ENCODE peak calls at places on chromosomes 4 and X, in five cellular contexts. One of them, this sample, is unnamed.

GRCh38 chr4:78476108-78476704 is 75.4 kb upstream of the ANXA3 start:
- DNase-seq in activated CD4-positive, alpha-beta T cell treated with anti-CD3 and anti-CD28 coated beads for 4 hours: no peak
- DNase-seq in ascending aorta: no peak
- DNase-seq in T1000: no peak
- DNase-seq in GM10248: no peak
- DNase-seq in this sample: no peak

GRCh38 chrX:18119856-18120255 is 100.8 kb downstream of the BEND2 start:
- DNase-seq in activated CD4-positive, alpha-beta T cell treated with anti-CD3 and anti-CD28 coated beads for 4 hours: no peak
- DNase-seq in ascending aorta: no peak
- DNase-seq in T1000: no peak
- DNase-seq in GM10248: no peak
- DNase-seq in this sample: no peak

GRCh38 chrX:150258176-150258425 is 105.0 kb upstream of the MAMLD1 start:
- DNase-seq in activated CD4-positive, alpha-beta T cell treated with anti-CD3 and anti-CD28 coated beads for 4 hours: no peak
- DNase-seq in ascending aorta: peak
- DNase-seq in T1000: no peak
- DNase-seq in GM10248: no peak
- DNase-seq in this sample: no peak

GRCh38 chr4:967113-968104 is 6.0 kb downstream of the DGKQ start:
- DNase-seq in activated CD4-positive, alpha-beta T cell treated with anti-CD3 and anti-CD28 coated beads for 4 hours: no peak
- DNase-seq in ascending aorta: peak
- DNase-seq in T1000: no peak
- DNase-seq in GM10248: no peak
- DNase-seq in this sample: no peak

GRCh38 chr4:6942238-6942800 is 32.7 kb downstream of the TBC1D14 start:
- DNase-seq in activated CD4-positive, alpha-beta T cell treated with anti-CD3 and anti-CD28 coated beads for 4 hours: peak
- DNase-seq in ascending aorta: no peak
- DNase-seq in T1000: no peak
- DNase-seq in GM10248: peak
- DNase-seq in this sample: peak

GRCh38 chrX:101429934-101430333 is 21.9 kb downstream of the HNRNPH2 start:
- DNase-seq in activated CD4-positive, alpha-beta T cell treated with anti-CD3 and anti-CD28 coated beads for 4 hours: no peak
- DNase-seq in ascending aorta: no peak
- DNase-seq in T1000: no peak
- DNase-seq in GM10248: no peak
- DNase-seq in this sample: peak

GRCh38 chr4:137635596-137635995 is 103.3 kb upstream of the PCDH18 start:
- DNase-seq in activated CD4-positive, alpha-beta T cell treated with anti-CD3 and anti-CD28 coated beads for 4 hours: no peak
- DNase-seq in ascending aorta: no peak
- DNase-seq in T1000: no peak
- DNase-seq in GM10248: no peak
- DNase-seq in this sample: no peak

GRCh38 chr4:76804060-76804459 is 93.9 kb downstream of the SOWAHB start:
- DNase-seq in activated CD4-positive, alpha-beta T cell treated with anti-CD3 and anti-CD28 coated beads for 4 hours: no peak
- DNase-seq in ascending aorta: no peak
- DNase-seq in T1000: no peak
- DNase-seq in GM10248: no peak
- DNase-seq in this sample: no peak

GRCh38 chrX:41734530-41734929 is 10.5 kb downstream of the GPR82 start:
- DNase-seq in activated CD4-positive, alpha-beta T cell treated with anti-CD3 and anti-CD28 coated beads for 4 hours: no peak
- DNase-seq in ascending aorta: no peak
- DNase-seq in T1000: no peak
- DNase-seq in GM10248: no peak
- DNase-seq in this sample: peak

GRCh38 chrX:9682456-9682855 is 83.2 kb downstream of the GPR143 start:
- DNase-seq in activated CD4-positive, alpha-beta T cell treated with anti-CD3 and anti-CD28 coated beads for 4 hours: no peak
- DNase-seq in ascending aorta: no peak
- DNase-seq in T1000: no peak
- DNase-seq in GM10248: no peak
- DNase-seq in this sample: peak

GRCh38 chr4:55359397-55359916 is 13.4 kb downstream of the SRD5A3 start:
- DNase-seq in activated CD4-positive, alpha-beta T cell treated with anti-CD3 and anti-CD28 coated beads for 4 hours: no peak
- DNase-seq in ascending aorta: peak
- DNase-seq in T1000: no peak
- DNase-seq in GM10248: no peak
- DNase-seq in this sample: no peak

GRCh38 chr4:54971474-54971950 is 153.9 kb downstream of the KDR start:
- DNase-seq in activated CD4-positive, alpha-beta T cell treated with anti-CD3 and anti-CD28 coated beads for 4 hours: no peak
- DNase-seq in ascending aorta: no peak
- DNase-seq in T1000: no peak
- DNase-seq in GM10248: peak
- DNase-seq in this sample: peak

GRCh38 chr4:122686709-122687108 is 45.8 kb upstream of the BBS12 start:
- DNase-seq in activated CD4-positive, alpha-beta T cell treated with anti-CD3 and anti-CD28 coated beads for 4 hours: no peak
- DNase-seq in ascending aorta: no peak
- DNase-seq in T1000: no peak
- DNase-seq in GM10248: no peak
- DNase-seq in this sample: no peak

GRCh38 chrX:70444326-70445196 is at the start of gene DLG3:
- DNase-seq in activated CD4-positive, alpha-beta T cell treated with anti-CD3 and anti-CD28 coated beads for 4 hours: no peak
- DNase-seq in ascending aorta: no peak
- DNase-seq in T1000: peak
- DNase-seq in GM10248: peak
- DNase-seq in this sample: peak

GRCh38 chrX:72715546-72715945 is 1.4 kb upstream of the PHKA1 start:
- DNase-seq in activated CD4-positive, alpha-beta T cell treated with anti-CD3 and anti-CD28 coated beads for 4 hours: no peak
- DNase-seq in ascending aorta: no peak
- DNase-seq in T1000: no peak
- DNase-seq in GM10248: no peak
- DNase-seq in this sample: no peak

GRCh38 chrX:74242484-74243138 is 61.4 kb upstream of the ZCCHC13 start:
- DNase-seq in activated CD4-positive, alpha-beta T cell treated with anti-CD3 and anti-CD28 coated beads for 4 hours: no peak
- DNase-seq in ascending aorta: no peak
- DNase-seq in T1000: no peak
- DNase-seq in GM10248: no peak
- DNase-seq in this sample: no peak

GRCh38 chr4:52877694-52878093 is 15.6 kb downstream of the RASL11B start:
- DNase-seq in activated CD4-positive, alpha-beta T cell treated with anti-CD3 and anti-CD28 coated beads for 4 hours: no peak
- DNase-seq in ascending aorta: no peak
- DNase-seq in T1000: no peak
- DNase-seq in GM10248: no peak
- DNase-seq in this sample: no peak

GRCh38 chr4:182642831-182643230 is 274.4 kb downstream of the DCTD start:
- DNase-seq in activated CD4-positive, alpha-beta T cell treated with anti-CD3 and anti-CD28 coated beads for 4 hours: no peak
- DNase-seq in ascending aorta: no peak
- DNase-seq in T1000: no peak
- DNase-seq in GM10248: no peak
- DNase-seq in this sample: no peak

GRCh38 chr4:4641661-4642180 is 99.9 kb upstream of the STX18 start:
- DNase-seq in activated CD4-positive, alpha-beta T cell treated with anti-CD3 and anti-CD28 coated beads for 4 hours: no peak
- DNase-seq in ascending aorta: no peak
- DNase-seq in T1000: no peak
- DNase-seq in GM10248: no peak
- DNase-seq in this sample: no peak

GRCh38 chr4:103478729-103479128 is 241.1 kb downstream of the TACR3 start:
- DNase-seq in activated CD4-positive, alpha-beta T cell treated with anti-CD3 and anti-CD28 coated beads for 4 hours: no peak
- DNase-seq in ascending aorta: no peak
- DNase-seq in T1000: no peak
- DNase-seq in GM10248: no peak
- DNase-seq in this sample: no peak

GRCh38 chrX:126164689-126165400 is 1.2 kb downstream of the DCAF12L2 start:
- DNase-seq in activated CD4-positive, alpha-beta T cell treated with anti-CD3 and anti-CD28 coated beads for 4 hours: no peak
- DNase-seq in ascending aorta: peak
- DNase-seq in T1000: no peak
- DNase-seq in GM10248: no peak
- DNase-seq in this sample: no peak

GRCh38 chr4:151866266-151866918 is 105.6 kb upstream of the GATB start:
- DNase-seq in activated CD4-positive, alpha-beta T cell treated with anti-CD3 and anti-CD28 coated beads for 4 hours: no peak
- DNase-seq in ascending aorta: no peak
- DNase-seq in T1000: no peak
- DNase-seq in GM10248: no peak
- DNase-seq in this sample: no peak

GRCh38 chr4:176422031-176422430 is 102.3 kb downstream of the SPCS3 start:
- DNase-seq in activated CD4-positive, alpha-beta T cell treated with anti-CD3 and anti-CD28 coated beads for 4 hours: no peak
- DNase-seq in ascending aorta: no peak
- DNase-seq in T1000: no peak
- DNase-seq in GM10248: no peak
- DNase-seq in this sample: no peak

GRCh38 chrX:77924320-77924859 is 13.9 kb downstream of the ATP7A start:
- DNase-seq in activated CD4-positive, alpha-beta T cell treated with anti-CD3 and anti-CD28 coated beads for 4 hours: no peak
- DNase-seq in ascending aorta: no peak
- DNase-seq in T1000: no peak
- DNase-seq in GM10248: no peak
- DNase-seq in this sample: no peak

GRCh38 chrX:97751735-97752134 is 868.0 kb downstream of the RPA4 start:
- DNase-seq in activated CD4-positive, alpha-beta T cell treated with anti-CD3 and anti-CD28 coated beads for 4 hours: no peak
- DNase-seq in ascending aorta: no peak
- DNase-seq in T1000: no peak
- DNase-seq in GM10248: no peak
- DNase-seq in this sample: no peak

GRCh38 chr4:185421366-185422124 is 4.2 kb downstream of the UFSP2 start:
- DNase-seq in activated CD4-positive, alpha-beta T cell treated with anti-CD3 and anti-CD28 coated beads for 4 hours: no peak
- DNase-seq in ascending aorta: no peak
- DNase-seq in T1000: no peak
- DNase-seq in GM10248: no peak
- DNase-seq in this sample: peak

GRCh38 chr4:30714408-30715031 is 5.6 kb upstream of the PCDH7 start:
- DNase-seq in activated CD4-positive, alpha-beta T cell treated with anti-CD3 and anti-CD28 coated beads for 4 hours: no peak
- DNase-seq in ascending aorta: peak
- DNase-seq in T1000: peak
- DNase-seq in GM10248: no peak
- DNase-seq in this sample: peak

GRCh38 chr4:76059750-76060149 is 14.8 kb upstream of the ART3 start:
- DNase-seq in activated CD4-positive, alpha-beta T cell treated with anti-CD3 and anti-CD28 coated beads for 4 hours: no peak
- DNase-seq in ascending aorta: no peak
- DNase-seq in T1000: no peak
- DNase-seq in GM10248: no peak
- DNase-seq in this sample: no peak

GRCh38 chr4:101871962-101872676 is 81.6 kb downstream of the BANK1 start:
- DNase-seq in activated CD4-positive, alpha-beta T cell treated with anti-CD3 and anti-CD28 coated beads for 4 hours: no peak
- DNase-seq in ascending aorta: no peak
- DNase-seq in T1000: no peak
- DNase-seq in GM10248: no peak
- DNase-seq in this sample: no peak

GRCh38 chr4:73705056-73705432 is 35.3 kb upstream of the CXCL8 start:
- DNase-seq in activated CD4-positive, alpha-beta T cell treated with anti-CD3 and anti-CD28 coated beads for 4 hours: no peak
- DNase-seq in ascending aorta: no peak
- DNase-seq in T1000: no peak
- DNase-seq in GM10248: no peak
- DNase-seq in this sample: no peak

GRCh38 chr4:145217339-145217738 is 37.0 kb upstream of the OTUD4 start:
- DNase-seq in activated CD4-positive, alpha-beta T cell treated with anti-CD3 and anti-CD28 coated beads for 4 hours: no peak
- DNase-seq in ascending aorta: no peak
- DNase-seq in T1000: no peak
- DNase-seq in GM10248: no peak
- DNase-seq in this sample: no peak

GRCh38 chr4:87092389-87093141 is 127.9 kb downstream of the KLHL8 start:
- DNase-seq in activated CD4-positive, alpha-beta T cell treated with anti-CD3 and anti-CD28 coated beads for 4 hours: no peak
- DNase-seq in ascending aorta: peak
- DNase-seq in T1000: peak
- DNase-seq in GM10248: peak
- DNase-seq in this sample: peak

GRCh38 chrX:47091149-47091775 is 13.0 kb downstream of the RGN start:
- DNase-seq in activated CD4-positive, alpha-beta T cell treated with anti-CD3 and anti-CD28 coated beads for 4 hours: no peak
- DNase-seq in ascending aorta: no peak
- DNase-seq in T1000: no peak
- DNase-seq in GM10248: no peak
- DNase-seq in this sample: no peak

GRCh38 chrX:34578237-34578636 is 78.8 kb downstream of the TMEM47 start:
- DNase-seq in activated CD4-positive, alpha-beta T cell treated with anti-CD3 and anti-CD28 coated beads for 4 hours: no peak
- DNase-seq in ascending aorta: no peak
- DNase-seq in T1000: no peak
- DNase-seq in GM10248: no peak
- DNase-seq in this sample: peak

GRCh38 chr4:15385515-15385914 is 42.3 kb upstream of the C1QTNF7 start:
- DNase-seq in activated CD4-positive, alpha-beta T cell treated with anti-CD3 and anti-CD28 coated beads for 4 hours: no peak
- DNase-seq in ascending aorta: no peak
- DNase-seq in T1000: no peak
- DNase-seq in GM10248: no peak
- DNase-seq in this sample: no peak

GRCh38 chr4:4401049-4401448 is 14.1 kb downstream of the NSG1 start:
- DNase-seq in activated CD4-positive, alpha-beta T cell treated with anti-CD3 and anti-CD28 coated beads for 4 hours: no peak
- DNase-seq in ascending aorta: no peak
- DNase-seq in T1000: no peak
- DNase-seq in GM10248: no peak
- DNase-seq in this sample: no peak

This sample was measured in AG08396.